ENCODE peak calls at places on chromosomes 11 and 22, in eight cellular contexts. Q, F, G, W, T, P, Y and H are unnamed samples.

GRCh38 chr11:60842688-60843605 is 1.0 kb downstream of the CCDC86 start:
- DNase-seq in Y (no peak), G (no peak), P (no peak), T (peak), Q (peak), W (peak), F (no peak), H (no peak)

GRCh38 chr11:117979481-117980211 is 6.5 kb upstream of the IL10RA start:
- DNase-seq in Q (peak), W (no peak), P (no peak), F (no peak), G (peak), Y (no peak), T (no peak), H (no peak)

GRCh38 chr11:100830295-100830694 is 143.2 kb downstream of the ARHGAP42 start:
- DNase-seq in Q (no peak), Y (no peak), T (no peak), W (no peak), G (no peak), F (peak), P (no peak), H (no peak)

GRCh38 chr11:13055200-13055599 is 46.1 kb downstream of the RASSF10 start:
- DNase-seq in F (no peak), G (no peak), W (no peak), Y (no peak), P (no peak), Q (no peak), T (no peak), H (no peak)

GRCh38 chr22:29621761-29622526 is 18.5 kb downstream of the NF2 start:
- DNase-seq in W (peak), F (peak), T (peak), Y (no peak), G (no peak), Q (no peak), P (no peak), H (peak)

GRCh38 chr22:31192513-31192912 is 19.6 kb upstream of the LIMK2 start:
- DNase-seq in G (peak), W (no peak), Y (no peak), P (no peak), F (no peak), T (peak), Q (no peak), H (no peak)

GRCh38 chr11:4551346-4551979 is 6.5 kb downstream of the OR52M1 start:
- DNase-seq in P (no peak), F (no peak), Y (no peak), G (no peak), W (no peak), T (no peak), Q (peak), H (no peak)

GRCh38 chr22:49827307-49827852 is 293 bp downstream of the BRD1 start:
- DNase-seq in Y (no peak), T (no peak), Q (no peak), W (no peak), G (no peak), F (peak), P (no peak), H (peak)

GRCh38 chr11:2126520-2127085 is 12.6 kb downstream of the IGF2 start:
- DNase-seq in G (no peak), T (no peak), Q (no peak), F (no peak), Y (no peak), P (no peak), W (no peak), H (no peak)

GRCh38 chr22:19981961-19982920 is 34.4 kb downstream of the ARVCF start:
- DNase-seq in T (no peak), F (no peak), P (no peak), Y (no peak), Q (no peak), G (no peak), W (no peak), H (no peak)

GRCh38 chr11:1570896-1571759 is 943 bp downstream of the DUSP8 start:
- DNase-seq in F (no peak), T (no peak), P (no peak), W (no peak), Q (peak), G (no peak), Y (peak), H (no peak)

GRCh38 chr22:44086759-44087158 is 62.7 kb downstream of the PARVB start:
- DNase-seq in T (no peak), Y (no peak), Q (no peak), P (no peak), F (no peak), G (no peak), W (no peak), H (no peak)

GRCh38 chr22:35170716-35171697 is 86.3 kb upstream of the HMGXB4 start:
- DNase-seq in T (no peak), F (no peak), P (no peak), Q (no peak), G (no peak), W (no peak), Y (no peak), H (no peak)

GRCh38 chr11:115501895-115502589 is 2.2 kb downstream of the CADM1 start:
- DNase-seq in F (peak), Y (no peak), P (no peak), G (peak), T (peak), Q (no peak), W (peak), H (no peak)

GRCh38 chr22:19961201-19961580 is 19.6 kb upstream of the TXNRD2 start:
- DNase-seq in T (no peak), Y (no peak), F (no peak), P (no peak), G (no peak), W (no peak), Q (no peak), H (no peak)

GRCh38 chr11:103532133-103532788 is 423.0 kb downstream of the DYNC2H1 start:
- DNase-seq in P (no peak), Y (no peak), W (peak), G (no peak), F (peak), T (peak), Q (no peak), H (peak)

GRCh38 chr11:121067912-121068652 is 33.0 kb upstream of the TECTA start:
- DNase-seq in P (no peak), G (no peak), W (no peak), T (no peak), Y (no peak), F (no peak), Q (no peak), H (no peak)

GRCh38 chr22:41256254-41256897 is 15.6 kb upstream of the CHADL start:
- DNase-seq in G (no peak), P (no peak), F (peak), W (peak), Y (no peak), T (peak), Q (no peak), H (peak)

GRCh38 chr11:61972796-61973602 is 5.6 kb upstream of the FTH1 start:
- DNase-seq in Q (peak), P (no peak), F (no peak), Y (no peak), T (peak), G (no peak), W (peak), H (peak)

GRCh38 chr11:109960831-109961230 is 132.4 kb upstream of the ZC3H12C start:
- DNase-seq in Y (no peak), F (peak), P (no peak), Q (peak), W (peak), T (peak), G (no peak), H (peak)

GRCh38 chr11:127063191-127063590 is 62.6 kb upstream of the KIRREL3 start:
- DNase-seq in T (no peak), F (no peak), G (no peak), Y (no peak), Q (no peak), P (no peak), W (peak), H (no peak)